ENCODE peak calls at places on chromosome 2, in ten cellular contexts. One of them, this sample, is unnamed. For H3K4me1, the result is how much of the 10 kb centered on the place peaks cover.

GRCh38 chr2:119169717-119170116 is 11.2 kb upstream of the C1QL2 start:
- DNase-seq in PC-9: no peak
- DNase-seq in transverse colon: no peak
- DNase-seq in A549: no peak
- DNase-seq in effector memory CD4-positive, alpha-beta T cell: no peak
- DNase-seq in mammary epithelial cell: no peak
- DNase-seq in cardiac muscle cell: no peak
- DNase-seq in OCI-LY7: no peak
- DNase-seq in thyroid gland: no peak
- DNase-seq in ovary: no peak
- DNase-seq in this sample: no peak

GRCh38 chr2:72562451-72563153 is 263.2 kb downstream of the EXOC6B start:
- DNase-seq in PC-9: peak
- DNase-seq in transverse colon: no peak
- DNase-seq in A549: no peak
- DNase-seq in effector memory CD4-positive, alpha-beta T cell: no peak
- DNase-seq in mammary epithelial cell: peak
- DNase-seq in cardiac muscle cell: peak
- DNase-seq in OCI-LY7: no peak
- DNase-seq in thyroid gland: no peak
- DNase-seq in ovary: no peak
- DNase-seq in this sample: no peak

GRCh38 chr2:239252433-239253200 is 148.2 kb downstream of the HDAC4 start:
- DNase-seq in PC-9: no peak
- DNase-seq in transverse colon: peak
- DNase-seq in A549: no peak
- DNase-seq in effector memory CD4-positive, alpha-beta T cell: no peak
- DNase-seq in mammary epithelial cell: no peak
- DNase-seq in cardiac muscle cell: peak
- DNase-seq in OCI-LY7: no peak
- DNase-seq in thyroid gland: no peak
- DNase-seq in ovary: peak
- DNase-seq in this sample: peak

GRCh38 chr2:158202151-158202778 is 100.6 kb downstream of the UPP2 start:
- DNase-seq in PC-9: peak
- DNase-seq in transverse colon: no peak
- DNase-seq in A549: no peak
- DNase-seq in effector memory CD4-positive, alpha-beta T cell: no peak
- DNase-seq in mammary epithelial cell: peak
- DNase-seq in cardiac muscle cell: peak
- DNase-seq in OCI-LY7: no peak
- DNase-seq in thyroid gland: no peak
- DNase-seq in ovary: no peak
- DNase-seq in this sample: no peak

GRCh38 chr2:207418422-207418821 is 111.3 kb upstream of the CREB1 start:
- DNase-seq in PC-9: no peak
- DNase-seq in transverse colon: no peak
- DNase-seq in A549: no peak
- DNase-seq in effector memory CD4-positive, alpha-beta T cell: no peak
- DNase-seq in mammary epithelial cell: no peak
- DNase-seq in cardiac muscle cell: no peak
- DNase-seq in OCI-LY7: no peak
- DNase-seq in thyroid gland: no peak
- DNase-seq in ovary: no peak
- DNase-seq in this sample: no peak

GRCh38 chr2:71190959-71191943 is 35.7 kb downstream of the PAIP2B start:
- DNase-seq in PC-9: no peak
- DNase-seq in transverse colon: no peak
- DNase-seq in A549: no peak
- DNase-seq in effector memory CD4-positive, alpha-beta T cell: no peak
- DNase-seq in mammary epithelial cell: peak
- DNase-seq in cardiac muscle cell: peak
- DNase-seq in OCI-LY7: peak
- DNase-seq in thyroid gland: no peak
- DNase-seq in ovary: no peak
- DNase-seq in this sample: peak

GRCh38 chr2:111135910-111136297 is 15.2 kb downstream of the BCL2L11 start:
- DNase-seq in PC-9: peak
- DNase-seq in transverse colon: no peak
- DNase-seq in A549: peak
- DNase-seq in effector memory CD4-positive, alpha-beta T cell: no peak
- DNase-seq in mammary epithelial cell: no peak
- DNase-seq in cardiac muscle cell: peak
- DNase-seq in OCI-LY7: no peak
- DNase-seq in thyroid gland: no peak
- DNase-seq in ovary: peak
- DNase-seq in this sample: peak

GRCh38 chr2:56889738-56890137 is 705.9 kb downstream of the CCDC85A start:
- DNase-seq in PC-9: no peak
- DNase-seq in transverse colon: no peak
- DNase-seq in A549: no peak
- DNase-seq in effector memory CD4-positive, alpha-beta T cell: no peak
- DNase-seq in mammary epithelial cell: no peak
- DNase-seq in cardiac muscle cell: no peak
- DNase-seq in OCI-LY7: no peak
- DNase-seq in thyroid gland: no peak
- DNase-seq in ovary: no peak
- DNase-seq in this sample: no peak

GRCh38 chr2:3422161-3422767 is 42.8 kb downstream of the TRAPPC12 start:
- DNase-seq in PC-9: no peak
- DNase-seq in transverse colon: no peak
- DNase-seq in A549: no peak
- DNase-seq in effector memory CD4-positive, alpha-beta T cell: no peak
- DNase-seq in mammary epithelial cell: no peak
- DNase-seq in cardiac muscle cell: no peak
- DNase-seq in OCI-LY7: peak
- DNase-seq in thyroid gland: no peak
- DNase-seq in ovary: no peak
- DNase-seq in this sample: no peak

GRCh38 chr2:3421541-3421940 is 42.0 kb downstream of the TRAPPC12 start:
- DNase-seq in PC-9: no peak
- DNase-seq in transverse colon: no peak
- DNase-seq in A549: no peak
- DNase-seq in effector memory CD4-positive, alpha-beta T cell: no peak
- DNase-seq in mammary epithelial cell: no peak
- DNase-seq in cardiac muscle cell: no peak
- DNase-seq in OCI-LY7: no peak
- DNase-seq in thyroid gland: no peak
- DNase-seq in ovary: no peak
- DNase-seq in this sample: no peak

GRCh38 chr2:3421053-3421452 is 41.6 kb downstream of the TRAPPC12 start:
- DNase-seq in PC-9: no peak
- DNase-seq in transverse colon: no peak
- DNase-seq in A549: no peak
- DNase-seq in effector memory CD4-positive, alpha-beta T cell: no peak
- DNase-seq in mammary epithelial cell: no peak
- DNase-seq in cardiac muscle cell: no peak
- DNase-seq in OCI-LY7: no peak
- DNase-seq in thyroid gland: no peak
- DNase-seq in ovary: no peak
- DNase-seq in this sample: no peak

GRCh38 chr2:3424171-3424795 is 44.8 kb downstream of the TRAPPC12 start:
- DNase-seq in PC-9: no peak
- DNase-seq in transverse colon: no peak
- DNase-seq in A549: no peak
- DNase-seq in effector memory CD4-positive, alpha-beta T cell: no peak
- DNase-seq in mammary epithelial cell: no peak
- DNase-seq in cardiac muscle cell: no peak
- DNase-seq in OCI-LY7: no peak
- DNase-seq in thyroid gland: no peak
- DNase-seq in ovary: no peak
- DNase-seq in this sample: no peak

GRCh38 chr2:3423492-3424170 is 44.1 kb downstream of the TRAPPC12 start:
- DNase-seq in PC-9: no peak
- DNase-seq in transverse colon: peak
- DNase-seq in A549: peak
- DNase-seq in effector memory CD4-positive, alpha-beta T cell: peak
- DNase-seq in mammary epithelial cell: peak
- DNase-seq in cardiac muscle cell: peak
- DNase-seq in OCI-LY7: peak
- DNase-seq in thyroid gland: peak
- DNase-seq in ovary: peak
- DNase-seq in this sample: peak
- H3K4me1 ChIP-seq in PC-9: under half
- H3K4me1 ChIP-seq in transverse colon: under half
- H3K4me1 ChIP-seq in A549: under half
- H3K4me1 ChIP-seq in effector memory CD4-positive, alpha-beta T cell: under half
- H3K4me1 ChIP-seq in mammary epithelial cell: under half
- H3K4me1 ChIP-seq in cardiac muscle cell: under half
- H3K4me1 ChIP-seq in OCI-LY7: under half
- H3K4me1 ChIP-seq in thyroid gland: under half
- H3K4me1 ChIP-seq in ovary: under half
- H3K4me1 ChIP-seq in this sample: under half

DNA sequence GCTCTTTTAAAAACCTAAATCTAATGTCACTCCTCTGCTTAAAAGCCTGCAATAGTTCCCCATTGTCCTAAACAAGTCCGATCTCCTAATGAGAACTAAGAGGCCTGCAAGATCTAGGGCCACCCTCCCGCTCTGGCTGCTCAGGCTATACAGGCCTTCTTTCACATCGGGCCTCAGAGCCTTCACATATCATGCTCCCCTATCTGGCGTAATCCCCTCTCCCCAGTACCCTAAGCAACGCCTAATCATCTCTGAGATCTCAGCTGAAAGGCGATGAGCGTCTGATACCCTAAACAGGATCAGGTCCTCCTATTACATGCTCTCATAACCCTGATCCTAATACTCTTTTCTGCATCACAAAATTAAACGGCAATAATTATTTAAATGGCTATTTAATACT is 1.8 kb downstream of the MAP4K3 start:
- DNase-seq in PC-9: no peak
- DNase-seq in transverse colon: no peak
- DNase-seq in A549: no peak
- DNase-seq in effector memory CD4-positive, alpha-beta T cell: no peak
- DNase-seq in mammary epithelial cell: no peak
- DNase-seq in cardiac muscle cell: peak
- DNase-seq in OCI-LY7: no peak
- DNase-seq in thyroid gland: no peak
- DNase-seq in ovary: peak
- DNase-seq in this sample: no peak
- H3K4me3 ChIP-seq in PC-9: peak
- H3K4me3 ChIP-seq in transverse colon: no peak
- H3K4me3 ChIP-seq in A549: peak
- H3K4me3 ChIP-seq in effector memory CD4-positive, alpha-beta T cell: no peak
- H3K4me3 ChIP-seq in mammary epithelial cell: peak
- H3K4me3 ChIP-seq in cardiac muscle cell: peak
- H3K4me3 ChIP-seq in OCI-LY7: peak
- H3K4me3 ChIP-seq in thyroid gland: peak
- H3K4me3 ChIP-seq in ovary: peak
- H3K4me3 ChIP-seq in this sample: peak

DNA sequence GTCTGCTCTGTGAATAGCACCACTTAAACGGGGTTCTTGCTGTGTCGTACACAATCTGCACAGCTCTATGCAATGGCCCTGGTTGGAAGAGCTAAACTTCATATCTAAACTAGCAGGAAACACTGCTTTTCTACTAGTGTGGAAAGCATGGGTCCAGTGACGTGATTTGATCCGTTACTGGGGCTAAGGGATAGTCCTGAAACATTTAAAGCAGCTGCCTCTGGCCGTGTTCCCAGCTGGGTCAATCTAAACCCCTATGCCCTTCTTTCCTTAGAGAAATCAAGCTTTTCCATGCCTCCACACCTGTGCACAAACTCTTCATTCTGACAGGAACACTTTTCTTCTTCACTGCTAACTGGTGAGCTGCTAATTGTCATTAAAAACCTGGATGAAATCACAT is 5.4 kb upstream of the IGFBP5 start:
- DNase-seq in PC-9: no peak
- DNase-seq in transverse colon: no peak
- DNase-seq in A549: no peak
- DNase-seq in effector memory CD4-positive, alpha-beta T cell: no peak
- DNase-seq in mammary epithelial cell: no peak
- DNase-seq in cardiac muscle cell: no peak
- DNase-seq in OCI-LY7: no peak
- DNase-seq in thyroid gland: no peak
- DNase-seq in ovary: peak
- DNase-seq in this sample: no peak
- H3K27ac ChIP-seq in PC-9: no peak
- H3K27ac ChIP-seq in transverse colon: peak
- H3K27ac ChIP-seq in A549: no peak
- H3K27ac ChIP-seq in effector memory CD4-positive, alpha-beta T cell: no peak
- H3K27ac ChIP-seq in mammary epithelial cell: no peak
- H3K27ac ChIP-seq in cardiac muscle cell: no peak
- H3K27ac ChIP-seq in OCI-LY7: no peak
- H3K27ac ChIP-seq in thyroid gland: peak
- H3K27ac ChIP-seq in ovary: peak
- H3K27ac ChIP-seq in this sample: no peak

GRCh38 chr2:150476213-150476740 is 11.2 kb downstream of the RND3 start:
- DNase-seq in PC-9: no peak
- DNase-seq in transverse colon: no peak
- DNase-seq in A549: no peak
- DNase-seq in effector memory CD4-positive, alpha-beta T cell: no peak
- DNase-seq in mammary epithelial cell: no peak
- DNase-seq in cardiac muscle cell: no peak
- DNase-seq in OCI-LY7: no peak
- DNase-seq in thyroid gland: no peak
- DNase-seq in ovary: no peak
- DNase-seq in this sample: no peak

GRCh38 chr2:150478206-150478974 is 9.1 kb downstream of the RND3 start:
- DNase-seq in PC-9: peak
- DNase-seq in transverse colon: no peak
- DNase-seq in A549: no peak
- DNase-seq in effector memory CD4-positive, alpha-beta T cell: no peak
- DNase-seq in mammary epithelial cell: peak
- DNase-seq in cardiac muscle cell: no peak
- DNase-seq in OCI-LY7: no peak
- DNase-seq in thyroid gland: peak
- DNase-seq in ovary: no peak
- DNase-seq in this sample: no peak

GRCh38 chr2:150475479-150476212 is 11.8 kb downstream of the RND3 start:
- DNase-seq in PC-9: no peak
- DNase-seq in transverse colon: no peak
- DNase-seq in A549: no peak
- DNase-seq in effector memory CD4-positive, alpha-beta T cell: no peak
- DNase-seq in mammary epithelial cell: no peak
- DNase-seq in cardiac muscle cell: no peak
- DNase-seq in OCI-LY7: no peak
- DNase-seq in thyroid gland: no peak
- DNase-seq in ovary: no peak
- DNase-seq in this sample: no peak

GRCh38 chr2:150477347-150477746 is 10.1 kb downstream of the RND3 start:
- DNase-seq in PC-9: no peak
- DNase-seq in transverse colon: peak
- DNase-seq in A549: no peak
- DNase-seq in effector memory CD4-positive, alpha-beta T cell: no peak
- DNase-seq in mammary epithelial cell: no peak
- DNase-seq in cardiac muscle cell: no peak
- DNase-seq in OCI-LY7: no peak
- DNase-seq in thyroid gland: no peak
- DNase-seq in ovary: peak
- DNase-seq in this sample: no peak

DNA sequence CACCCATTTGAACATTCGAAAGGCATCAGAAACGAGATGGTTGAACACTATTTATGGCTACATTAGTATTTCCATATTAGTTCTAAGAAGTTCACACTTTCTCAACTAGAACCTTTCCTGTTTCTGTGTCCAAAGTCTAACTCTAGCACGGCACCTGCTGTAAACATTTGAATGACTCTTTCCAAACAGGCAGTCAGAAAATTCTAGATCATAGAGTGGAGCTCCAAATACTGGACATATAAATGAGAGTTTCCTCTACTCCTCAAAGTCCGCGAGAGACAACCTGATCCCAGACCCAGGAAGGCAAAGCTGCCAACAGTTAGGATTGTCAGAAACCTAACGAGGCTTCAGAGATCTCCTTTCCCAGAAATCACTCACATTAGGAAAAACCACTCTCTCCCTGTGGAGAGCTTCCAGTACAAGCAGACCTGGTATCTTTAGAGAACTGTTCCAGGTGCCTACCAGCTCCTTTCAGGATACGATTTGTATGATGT is 10.6 kb downstream of the RND3 start:
- DNase-seq in PC-9: no peak
- DNase-seq in transverse colon: no peak
- DNase-seq in A549: no peak
- DNase-seq in effector memory CD4-positive, alpha-beta T cell: no peak
- DNase-seq in mammary epithelial cell: no peak
- DNase-seq in cardiac muscle cell: no peak
- DNase-seq in OCI-LY7: no peak
- DNase-seq in thyroid gland: no peak
- DNase-seq in ovary: no peak
- DNase-seq in this sample: no peak
- H3K4me1 ChIP-seq in PC-9: half or more
- H3K4me1 ChIP-seq in transverse colon: half or more
- H3K4me1 ChIP-seq in A549: half or more
- H3K4me1 ChIP-seq in effector memory CD4-positive, alpha-beta T cell: under half
- H3K4me1 ChIP-seq in mammary epithelial cell: half or more
- H3K4me1 ChIP-seq in cardiac muscle cell: under half
- H3K4me1 ChIP-seq in OCI-LY7: under half
- H3K4me1 ChIP-seq in thyroid gland: under half
- H3K4me1 ChIP-seq in ovary: under half
- H3K4me1 ChIP-seq in this sample: half or more

This sample was measured in heart right ventricle.